ENCODE peak calls at places on chromosomes 1 and 21, in eight cellular contexts. V, H, B, Q, Z, F, T and A are unnamed samples.

GRCh38 chr1:23079025-23079424 is 59.8 kb downstream of the KDM1A start:
- DNase-seq in T (no peak), V (no peak), F (no peak), H (no peak), Q (no peak), Z (no peak), B (no peak), A (no peak)

GRCh38 chr1:48177257-48177656 is 45.3 kb upstream of the SLC5A9 start:
- DNase-seq in T (no peak), Z (no peak), B (no peak), Q (no peak), F (no peak), H (no peak), V (no peak), A (no peak)

GRCh38 chr1:17588048-17588781 is 48.7 kb downstream of the ARHGEF10L start:
- DNase-seq in B (peak; percentile 93), H (peak; percentile 35), Q (no peak), Z (no peak), F (no peak), V (peak; percentile 55), T (no peak), A (no peak)

GRCh38 chr1:201999625-202000238 is 10.7 kb upstream of the ELF3 start:
- DNase-seq in T (no peak), F (no peak), B (peak; percentile 58), Q (peak; percentile 24), Z (peak; percentile 36), H (peak; percentile 63), V (no peak), A (no peak)

GRCh38 chr1:13775916-13776315 is 75.9 kb downstream of the PRDM2 start:
- DNase-seq in T (no peak), B (no peak), F (no peak), H (no peak), Z (no peak), Q (no peak), V (no peak), A (no peak)

GRCh38 chr1:225907341-225907740 is 16.7 kb downstream of the PYCR2 start:
- DNase-seq in T (no peak), Q (no peak), B (no peak), V (no peak), Z (no peak), H (no peak), F (no peak), A (no peak)

GRCh38 chr1:204295666-204296065 is 64.1 kb downstream of the PLEKHA6 start:
- DNase-seq in B (no peak), H (no peak), F (no peak), Z (no peak), V (peak; percentile 36), T (no peak), Q (no peak), A (no peak)

GRCh38 chr21:39014751-39015150 is 168.5 kb downstream of the PSMG1 start:
- DNase-seq in H (peak; percentile 97), T (no peak), B (no peak), F (no peak), Q (no peak), Z (no peak), V (peak; percentile 87), A (no peak)

GRCh38 chr1:82330330-82330729 is 529.6 kb downstream of the ADGRL2 start:
- DNase-seq in H (no peak), Z (no peak), Q (no peak), F (no peak), T (no peak), V (no peak), B (no peak), A (no peak)

GRCh38 chr21:31901342-31901741 is 28.5 kb downstream of the HUNK start:
- DNase-seq in H (no peak), F (no peak), B (peak; percentile 93), Q (no peak), V (no peak), T (no peak), Z (no peak), A (no peak)